ENCODE peak calls at places on chromosomes 16 and 17, in nine cellular contexts. O, H, Z, T, M, X, K, R and B are unnamed samples.

GRCh38 chr17:42526031-42526444 is 10.0 kb upstream of the NAGLU start:
- DNase-seq in K (no peak), X (peak; percentile 60), R (peak; percentile 34), T (peak; percentile 77), Z (no peak), O (no peak), H (peak; percentile 7), M (no peak), B (no peak)

GRCh38 chr16:50334106-50334975 is 34.4 kb downstream of the BRD7 start:
- DNase-seq in X (no peak), Z (no peak), O (no peak), K (no peak), H (no peak), M (no peak), T (no peak), R (no peak), B (no peak)

GRCh38 chr17:55635253-55635766 is 87.4 kb downstream of the TMEM100 start:
- DNase-seq in Z (no peak), K (no peak), R (peak; percentile 3), O (no peak), X (no peak), T (peak; percentile 11), M (no peak), H (no peak), B (no peak)

GRCh38 chr17:18944646-18945045 is 7.3 kb upstream of the SLC5A10 start:
- DNase-seq in Z (no peak), K (no peak), X (no peak), O (no peak), M (no peak), T (no peak), R (no peak), H (no peak), B (no peak)

GRCh38 chr16:50038756-50039529 is 13.9 kb downstream of the CNEP1R1 start:
- DNase-seq in O (no peak), Z (no peak), R (no peak), T (peak; percentile 19), M (no peak), K (no peak), H (no peak), X (peak; percentile 74), B (no peak)

GRCh38 chr17:37054894-37055293 is 106.1 kb downstream of the AATF start:
- DNase-seq in T (no peak), R (no peak), Z (no peak), H (no peak), M (no peak), O (no peak), K (no peak), X (no peak), B (no peak)

GRCh38 chr16:14151256-14152030 is 80.3 kb downstream of the MRTFB start:
- DNase-seq in R (peak; percentile 6), X (no peak), H (no peak), Z (no peak), K (no peak), O (no peak), M (no peak), T (peak; percentile 21), B (no peak)

GRCh38 chr17:682150-682549 is 32.5 kb downstream of the VPS53 start:
- DNase-seq in M (peak; percentile 29), K (no peak), X (no peak), T (no peak), Z (no peak), H (no peak), R (no peak), O (no peak), B (no peak)

GRCh38 chr17:8630227-8630801 is at the start of gene MYH10:
- DNase-seq in X (no peak), K (peak; percentile 31), T (peak; percentile 8), H (no peak), Z (no peak), R (no peak), O (no peak), M (no peak), B (no peak)

GRCh38 chr16:27256861-27257260 is 11.7 kb downstream of the NSMCE1 start:
- DNase-seq in X (no peak), K (no peak), T (no peak), R (no peak), M (no peak), O (no peak), Z (no peak), H (no peak), B (no peak)

GRCh38 chr16:69495821-69496220 is 69.9 kb upstream of the NFAT5 start:
- DNase-seq in O (no peak), X (no peak), Z (no peak), H (no peak), T (no peak), R (no peak), K (no peak), M (no peak), B (no peak)

GRCh38 chr16:69498926-69499325 is 66.8 kb upstream of the NFAT5 start:
- DNase-seq in H (no peak), M (no peak), Z (no peak), K (no peak), T (no peak), O (no peak), X (no peak), R (no peak), B (no peak)

GRCh38 chr16:69497876-69498596 is 67.7 kb upstream of the NFAT5 start:
- DNase-seq in M (no peak), H (no peak), X (no peak), Z (no peak), R (no peak), O (no peak), K (no peak), T (no peak), B (no peak)

GRCh38 chr16:69496376-69496775 is 69.4 kb upstream of the NFAT5 start:
- DNase-seq in R (no peak), H (no peak), M (no peak), T (no peak), X (no peak), O (no peak), Z (no peak), K (no peak), B (no peak)

GRCh38 chr16:69494993-69495392 is 70.6 kb downstream of the CYB5B start:
- DNase-seq in X (peak; percentile 32), K (peak; percentile 13), R (no peak), M (peak; percentile 57), H (no peak), Z (no peak), T (no peak), O (no peak), B (no peak)
- TF ChIP-seq CTCF in X (peak; percentile 31), K (no peak), R (peak; percentile 36), M (peak; percentile 59), H (no peak), Z (peak; percentile 40), T (no peak), O (no peak), B (peak; percentile 34)

GRCh38 chr16:3951861-3952332 is 71.4 kb upstream of the CREBBP start:
- DNase-seq in O (peak; percentile 7), M (no peak), H (no peak), T (peak; percentile 62), X (no peak), R (peak; percentile 55), K (no peak), Z (no peak), B (no peak)

GRCh38 chr16:3950343-3951193 is 70.1 kb upstream of the CREBBP start:
- DNase-seq in O (peak; percentile 92), K (peak; percentile 43), M (no peak), X (peak; percentile 44), H (no peak), T (peak; percentile 99), Z (peak; percentile 88), R (peak; percentile 94), B (peak; percentile 91)

GRCh38 chr16:3949287-3949686 is 68.8 kb upstream of the CREBBP start:
- DNase-seq in X (no peak), H (no peak), Z (no peak), K (no peak), M (no peak), R (no peak), O (peak; percentile 22), T (peak; percentile 34), B (no peak)

GRCh38 chr16:3948378-3948995 is 68.0 kb upstream of the CREBBP start:
- DNase-seq in H (no peak), X (no peak), T (no peak), R (no peak), K (no peak), O (peak; percentile 17), M (no peak), Z (no peak), B (no peak)

DNA sequence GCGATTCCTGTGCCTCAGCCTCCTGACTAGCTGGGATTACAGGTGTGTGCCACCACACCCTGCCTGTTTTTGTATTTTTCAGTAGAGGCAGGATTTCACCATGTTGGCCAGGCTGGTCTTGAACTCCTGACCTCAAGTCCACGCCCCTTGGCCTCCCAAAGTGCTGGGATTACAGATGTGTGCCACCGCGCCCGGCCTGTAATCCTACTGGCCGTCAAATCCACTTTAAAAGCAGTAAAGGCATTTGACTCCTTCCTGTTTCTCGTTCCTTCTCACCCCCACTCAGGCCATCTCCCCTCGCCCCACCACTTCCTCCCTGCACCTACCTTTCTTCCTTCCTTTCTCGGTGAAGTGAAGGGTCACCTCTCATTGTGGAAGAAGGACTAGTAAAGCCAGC is 69.4 kb upstream of the CREBBP start:
- DNase-seq in X (no peak), Z (no peak), O (no peak), K (no peak), M (no peak), H (no peak), T (no peak), R (no peak), B (no peak)
- H3K4me3 ChIP-seq in X (no peak overlapping the region), Z (no peak overlapping the region), O (peak overlapping the region; percentile 23), K (no peak overlapping the region), M (no peak overlapping the region), H (no peak overlapping the region), T (peak overlapping the region; percentile 38), R (no peak overlapping the region), B (peak overlapping the region; percentile 23)

GRCh38 chr17:50508573-50509460 is 578 bp downstream of the MYCBPAP start:
- DNase-seq in Z (peak; percentile 3), H (no peak), K (no peak), R (no peak), O (no peak), T (peak; percentile 39), X (no peak), M (no peak), B (no peak)

GRCh38 chr17:50511058-50511457 is 2.8 kb downstream of the MYCBPAP start:
- DNase-seq in H (no peak), X (no peak), T (peak; percentile 49), M (no peak), K (no peak), Z (no peak), R (no peak), O (no peak), B (no peak)

GRCh38 chr17:50505731-50506130 is 2.5 kb upstream of the MYCBPAP start:
- DNase-seq in R (no peak), T (no peak), M (no peak), K (no peak), X (no peak), Z (no peak), H (no peak), O (no peak), B (no peak)

GRCh38 chr17:50506298-50506697 is 1.9 kb upstream of the MYCBPAP start:
- DNase-seq in X (no peak), O (peak; percentile 9), Z (no peak), R (no peak), M (no peak), H (no peak), K (no peak), T (no peak), B (no peak)

GRCh38 chr17:50507871-50508572 is at the start of gene MYCBPAP:
- DNase-seq in Z (peak; percentile 95), K (peak; percentile 74), R (peak; percentile 73), T (peak; percentile 94), H (peak; percentile 90), O (peak; percentile 78), M (peak; percentile 96), X (peak; percentile 87), B (no peak)
- TF ChIP-seq CTCF in Z (no peak), K (no peak), R (peak; percentile 5), T (no peak), H (no peak), O (no peak), M (no peak), X (no peak), B (no peak)

GRCh38 chr17:40072481-40073346 is 9.9 kb downstream of the THRA start:
- DNase-seq in H (peak; percentile 81), X (peak; percentile 84), R (no peak), K (peak; percentile 30), M (no peak), T (no peak), O (no peak), Z (no peak), B (no peak)
- H3K4me3 ChIP-seq in H (no peak overlapping the region), X (no peak overlapping the region), R (no peak overlapping the region), K (no peak overlapping the region), M (no peak overlapping the region), T (no peak overlapping the region), O (peak overlapping the region; percentile 18), Z (no peak overlapping the region), B (no peak overlapping the region)